ENCODE peak calls at places on chromosomes 4 and X, in six cellular contexts. One of them, this sample, is unnamed.
A peak's percentile ranks its signal among the peaks of the same experiment; 100 is the strongest.

GRCh38 chr4:84792366-84793301 is 173.9 kb downstream of the WDFY3 start:
- DNase-seq in lower lobe of right lung: no peak
- DNase-seq in tibial nerve: no peak
- DNase-seq in fibroblast of the aortic adventitia: peak; percentile 47
- DNase-seq in fibroblast of lung: no peak
- DNase-seq in astrocyte of the spinal cord: no peak
- DNase-seq in this sample: no peak

GRCh38 chr4:16418814-16419213 is 192.5 kb upstream of the TAPT1 start:
- DNase-seq in fibroblast of the aortic adventitia: peak; percentile 87
- DNase-seq in tibial nerve: no peak
- DNase-seq in fibroblast of lung: peak; percentile 93
- DNase-seq in astrocyte of the spinal cord: peak; percentile 73
- DNase-seq in lower lobe of right lung: no peak
- DNase-seq in this sample: no peak

GRCh38 chrX:149495573-149496071 is 9.5 kb downstream of the IDS start:
- DNase-seq in fibroblast of lung: peak; percentile 88
- DNase-seq in tibial nerve: no peak
- DNase-seq in astrocyte of the spinal cord: peak; percentile 81
- DNase-seq in lower lobe of right lung: no peak
- DNase-seq in fibroblast of the aortic adventitia: peak; percentile 58
- DNase-seq in this sample: no peak

GRCh38 chrX:69226459-69227158 is 61.4 kb upstream of the PJA1 start:
- DNase-seq in fibroblast of lung: no peak
- DNase-seq in lower lobe of right lung: no peak
- DNase-seq in fibroblast of the aortic adventitia: no peak
- DNase-seq in astrocyte of the spinal cord: no peak
- DNase-seq in tibial nerve: no peak
- DNase-seq in this sample: no peak

GRCh38 chr4:81722229-81722900 is 250.7 kb upstream of the RASGEF1B start:
- DNase-seq in fibroblast of the aortic adventitia: no peak
- DNase-seq in fibroblast of lung: no peak
- DNase-seq in astrocyte of the spinal cord: no peak
- DNase-seq in lower lobe of right lung: no peak
- DNase-seq in tibial nerve: no peak
- DNase-seq in this sample: no peak

GRCh38 chrX:47143894-47144625 is 442 bp downstream of the NDUFB11 start:
- DNase-seq in fibroblast of lung: no peak
- DNase-seq in astrocyte of the spinal cord: peak; percentile 3
- DNase-seq in lower lobe of right lung: peak; percentile 51
- DNase-seq in fibroblast of the aortic adventitia: peak; percentile 38
- DNase-seq in tibial nerve: no peak
- DNase-seq in this sample: no peak

GRCh38 chrX:34300871-34301270 is 168.8 kb upstream of the FAM47A start:
- DNase-seq in fibroblast of lung: peak; percentile 6
- DNase-seq in tibial nerve: peak; percentile 22
- DNase-seq in lower lobe of right lung: no peak
- DNase-seq in fibroblast of the aortic adventitia: peak; percentile 43
- DNase-seq in astrocyte of the spinal cord: peak; percentile 58
- DNase-seq in this sample: peak; percentile 4

GRCh38 chr4:153346563-153346962 is 2.1 kb downstream of the MND1 start:
- DNase-seq in astrocyte of the spinal cord: no peak
- DNase-seq in fibroblast of lung: no peak
- DNase-seq in tibial nerve: no peak
- DNase-seq in fibroblast of the aortic adventitia: peak; percentile 21
- DNase-seq in lower lobe of right lung: no peak
- DNase-seq in this sample: no peak

GRCh38 chr4:4637710-4638109 is 95.9 kb upstream of the STX18 start:
- DNase-seq in tibial nerve: no peak
- DNase-seq in lower lobe of right lung: no peak
- DNase-seq in astrocyte of the spinal cord: no peak
- DNase-seq in fibroblast of the aortic adventitia: no peak
- DNase-seq in fibroblast of lung: no peak
- DNase-seq in this sample: no peak

GRCh38 chr4:93759506-93759905 is 69.0 kb upstream of the ATOH1 start:
- DNase-seq in fibroblast of lung: no peak
- DNase-seq in astrocyte of the spinal cord: no peak
- DNase-seq in fibroblast of the aortic adventitia: no peak
- DNase-seq in tibial nerve: no peak
- DNase-seq in lower lobe of right lung: no peak
- DNase-seq in this sample: no peak

GRCh38 chrX:37785569-37785968 is 5.7 kb downstream of the CYBB start:
- DNase-seq in astrocyte of the spinal cord: peak; percentile 3
- DNase-seq in fibroblast of the aortic adventitia: no peak
- DNase-seq in fibroblast of lung: peak; percentile 12
- DNase-seq in lower lobe of right lung: peak; percentile 51
- DNase-seq in tibial nerve: no peak
- DNase-seq in this sample: no peak

GRCh38 chr4:182306792-182307507 is 63.7 kb downstream of the TENM3 start:
- DNase-seq in fibroblast of lung: peak; percentile 52
- DNase-seq in fibroblast of the aortic adventitia: no peak
- DNase-seq in lower lobe of right lung: no peak
- DNase-seq in astrocyte of the spinal cord: peak; percentile 36
- DNase-seq in tibial nerve: no peak
- DNase-seq in this sample: no peak

GRCh38 chr4:121951570-121952110 is at the start of gene TRPC3:
- DNase-seq in astrocyte of the spinal cord: peak; percentile 6
- DNase-seq in tibial nerve: no peak
- DNase-seq in fibroblast of the aortic adventitia: no peak
- DNase-seq in fibroblast of lung: peak; percentile 33
- DNase-seq in lower lobe of right lung: peak; percentile 54
- DNase-seq in this sample: no peak

GRCh38 chr4:173001571-173001970 is 167.0 kb upstream of the GALNT7 start:
- DNase-seq in fibroblast of the aortic adventitia: peak; percentile 74
- DNase-seq in lower lobe of right lung: no peak
- DNase-seq in tibial nerve: no peak
- DNase-seq in fibroblast of lung: peak; percentile 89
- DNase-seq in astrocyte of the spinal cord: peak; percentile 79
- DNase-seq in this sample: no peak

GRCh38 chrX:81120936-81121351 is 80.8 kb downstream of the HMGN5 start:
- DNase-seq in tibial nerve: peak; percentile 19
- DNase-seq in astrocyte of the spinal cord: peak; percentile 67
- DNase-seq in lower lobe of right lung: peak; percentile 43
- DNase-seq in fibroblast of the aortic adventitia: peak; percentile 53
- DNase-seq in fibroblast of lung: peak; percentile 49
- DNase-seq in this sample: no peak

GRCh38 chr4:123248260-123248659 is 148.3 kb upstream of the SPRY1 start:
- DNase-seq in lower lobe of right lung: no peak
- DNase-seq in astrocyte of the spinal cord: no peak
- DNase-seq in fibroblast of the aortic adventitia: peak; percentile 44
- DNase-seq in fibroblast of lung: no peak
- DNase-seq in tibial nerve: no peak
- DNase-seq in this sample: no peak

GRCh38 chr4:107115185-107115847 is 79.2 kb upstream of the DKK2 start:
- DNase-seq in fibroblast of lung: peak; percentile 68
- DNase-seq in astrocyte of the spinal cord: peak; percentile 43
- DNase-seq in lower lobe of right lung: no peak
- DNase-seq in fibroblast of the aortic adventitia: peak; percentile 72
- DNase-seq in tibial nerve: peak; percentile 17
- DNase-seq in this sample: no peak

GRCh38 chrX:72477787-72478186 is 94.9 kb downstream of the HDAC8 start:
- DNase-seq in tibial nerve: no peak
- DNase-seq in fibroblast of the aortic adventitia: no peak
- DNase-seq in fibroblast of lung: no peak
- DNase-seq in astrocyte of the spinal cord: no peak
- DNase-seq in lower lobe of right lung: no peak
- DNase-seq in this sample: no peak

GRCh38 chrX:71919436-71919835 is 8.8 kb downstream of the NHSL2 start:
- DNase-seq in tibial nerve: no peak
- DNase-seq in fibroblast of the aortic adventitia: no peak
- DNase-seq in fibroblast of lung: peak; percentile 62
- DNase-seq in lower lobe of right lung: no peak
- DNase-seq in astrocyte of the spinal cord: no peak
- DNase-seq in this sample: no peak

GRCh38 chr4:10083861-10084641 is 32.5 kb downstream of the WDR1 start:
- DNase-seq in lower lobe of right lung: peak; percentile 44
- DNase-seq in astrocyte of the spinal cord: no peak
- DNase-seq in fibroblast of the aortic adventitia: no peak
- DNase-seq in fibroblast of lung: no peak
- DNase-seq in tibial nerve: no peak
- DNase-seq in this sample: no peak

DNA sequence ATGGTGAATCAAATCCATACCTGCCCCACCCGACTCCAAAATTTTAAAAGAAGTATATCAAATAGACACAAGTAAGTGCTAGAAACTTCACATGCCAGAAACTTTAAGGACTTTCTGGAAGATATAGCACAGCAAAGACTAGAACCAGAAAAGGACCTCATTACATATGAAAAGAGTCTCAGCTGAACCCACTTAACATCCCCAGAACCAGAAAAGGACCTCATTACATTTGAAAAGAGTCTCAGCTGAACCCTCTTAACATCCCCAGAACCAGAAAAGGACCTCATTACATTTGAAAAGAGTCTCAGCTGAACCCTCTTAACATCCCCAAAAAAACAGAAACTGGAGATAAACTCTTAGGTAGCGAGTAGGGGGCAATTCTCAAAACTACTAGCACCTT is 32.3 kb downstream of the STPG2 start:
- DNase-seq in fibroblast of the aortic adventitia: no peak
- DNase-seq in astrocyte of the spinal cord: no peak
- DNase-seq in lower lobe of right lung: no peak
- DNase-seq in fibroblast of lung: no peak
- DNase-seq in tibial nerve: no peak
- DNase-seq in this sample: no peak
- TF ChIP-seq CTCF in fibroblast of the aortic adventitia: no peak
- TF ChIP-seq CTCF in astrocyte of the spinal cord: no peak
- TF ChIP-seq CTCF in lower lobe of right lung: no peak
- TF ChIP-seq CTCF in fibroblast of lung: no peak
- TF ChIP-seq CTCF in tibial nerve: no peak
- TF ChIP-seq CTCF in this sample: no peak

DNA sequence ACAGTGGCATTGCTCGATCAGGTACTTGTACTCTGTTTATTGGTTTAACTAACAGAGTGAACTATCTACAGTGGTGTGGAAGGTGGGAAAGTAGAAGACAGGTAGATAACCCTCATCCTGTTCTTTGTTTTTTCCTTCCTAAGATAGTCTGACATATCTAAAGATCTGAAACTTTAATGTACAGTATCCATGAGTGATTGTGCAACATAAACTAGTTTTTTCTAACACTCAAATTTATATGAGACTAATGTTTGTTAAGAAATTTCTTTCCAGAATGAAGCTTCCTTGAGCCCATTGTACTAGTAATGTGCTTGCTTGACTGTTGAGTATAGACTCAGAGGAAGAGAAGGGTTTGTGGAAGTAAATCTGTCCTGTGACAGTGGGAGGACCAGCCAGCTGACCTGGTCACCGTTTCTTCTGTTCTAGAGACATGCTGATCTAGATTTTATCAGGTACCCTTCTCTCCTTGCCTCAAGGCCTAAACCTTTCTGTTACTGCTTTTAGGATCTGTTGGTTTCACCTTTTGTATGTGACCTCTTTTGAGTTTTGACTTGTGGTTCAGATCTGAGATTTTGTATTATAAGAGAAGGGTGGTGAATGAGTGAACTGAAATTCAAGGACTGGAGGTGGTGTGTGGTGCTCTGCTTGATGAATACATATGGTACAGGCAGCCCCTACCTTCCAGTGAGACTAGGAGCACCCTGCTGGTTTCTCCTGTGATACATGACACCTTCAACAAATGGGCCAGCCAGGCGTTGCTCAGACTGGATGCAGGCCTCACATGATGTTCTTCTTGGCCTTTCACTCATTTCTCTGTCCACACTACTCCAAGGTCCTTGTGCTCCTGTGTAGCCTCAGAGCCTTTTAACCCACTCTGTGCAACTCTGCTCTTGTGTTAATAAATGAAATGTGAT is 66.9 kb downstream of the FNIP2 start:
- DNase-seq in fibroblast of the aortic adventitia: no peak
- DNase-seq in lower lobe of right lung: no peak
- DNase-seq in fibroblast of lung: no peak
- DNase-seq in astrocyte of the spinal cord: no peak
- DNase-seq in tibial nerve: no peak
- DNase-seq in this sample: no peak
- H3K4me3 ChIP-seq in fibroblast of the aortic adventitia: no peak overlapping the region
- H3K4me3 ChIP-seq in lower lobe of right lung: no peak overlapping the region
- H3K4me3 ChIP-seq in fibroblast of lung: no peak overlapping the region
- H3K4me3 ChIP-seq in astrocyte of the spinal cord: no peak overlapping the region
- H3K4me3 ChIP-seq in tibial nerve: no peak overlapping the region
- H3K4me3 ChIP-seq in this sample: no peak overlapping the region

GRCh38 chrX:64205441-64205734 is at the start of gene AMER1:
- DNase-seq in fibroblast of the aortic adventitia: no peak
- DNase-seq in fibroblast of lung: no peak
- DNase-seq in lower lobe of right lung: no peak
- DNase-seq in astrocyte of the spinal cord: no peak
- DNase-seq in tibial nerve: peak; percentile 4
- DNase-seq in this sample: no peak

GRCh38 chrX:64206556-64207162 is 1.2 kb upstream of the AMER1 start:
- DNase-seq in tibial nerve: no peak
- DNase-seq in fibroblast of the aortic adventitia: peak; percentile 73
- DNase-seq in fibroblast of lung: no peak
- DNase-seq in lower lobe of right lung: peak; percentile 41
- DNase-seq in astrocyte of the spinal cord: no peak
- DNase-seq in this sample: peak; percentile 33

GRCh38 chrX:64204701-64205440 is 637 bp downstream of the AMER1 start:
- DNase-seq in fibroblast of the aortic adventitia: peak; percentile 24
- DNase-seq in tibial nerve: peak; percentile 4
- DNase-seq in fibroblast of lung: peak; percentile 34
- DNase-seq in lower lobe of right lung: peak; percentile 54
- DNase-seq in astrocyte of the spinal cord: peak; percentile 30
- DNase-seq in this sample: no peak

GRCh38 chrX:64204252-64204651 is 1.3 kb downstream of the AMER1 start:
- DNase-seq in astrocyte of the spinal cord: peak; percentile 1
- DNase-seq in tibial nerve: no peak
- DNase-seq in lower lobe of right lung: peak; percentile 45
- DNase-seq in fibroblast of lung: peak; percentile 8
- DNase-seq in fibroblast of the aortic adventitia: no peak
- DNase-seq in this sample: no peak

GRCh38 chrX:64205735-64206491 is 405 bp upstream of the AMER1 start:
- DNase-seq in lower lobe of right lung: peak; percentile 94
- DNase-seq in fibroblast of the aortic adventitia: peak; percentile 91
- DNase-seq in tibial nerve: peak; percentile 96
- DNase-seq in fibroblast of lung: peak; percentile 91
- DNase-seq in astrocyte of the spinal cord: peak; percentile 92
- DNase-seq in this sample: peak; percentile 72
- TF ChIP-seq CTCF in lower lobe of right lung: peak; percentile 14
- TF ChIP-seq CTCF in fibroblast of the aortic adventitia: no peak
- TF ChIP-seq CTCF in tibial nerve: no peak
- TF ChIP-seq CTCF in fibroblast of lung: no peak
- TF ChIP-seq CTCF in astrocyte of the spinal cord: peak; percentile 12
- TF ChIP-seq CTCF in this sample: no peak

GRCh38 chr4:6991771-6992557 is 51.2 kb upstream of the TADA2B start:
- DNase-seq in fibroblast of lung: peak; percentile 95
- DNase-seq in astrocyte of the spinal cord: peak; percentile 92
- DNase-seq in tibial nerve: peak; percentile 49
- DNase-seq in fibroblast of the aortic adventitia: peak; percentile 93
- DNase-seq in lower lobe of right lung: no peak
- DNase-seq in this sample: peak; percentile 78
- H3K4me3 ChIP-seq in fibroblast of lung: no peak overlapping the region
- H3K4me3 ChIP-seq in astrocyte of the spinal cord: no peak overlapping the region
- H3K4me3 ChIP-seq in tibial nerve: no peak overlapping the region
- H3K4me3 ChIP-seq in fibroblast of the aortic adventitia: peak overlapping the region; percentile 33
- H3K4me3 ChIP-seq in lower lobe of right lung: no peak overlapping the region
- H3K4me3 ChIP-seq in this sample: no peak overlapping the region

GRCh38 chr4:114417214-114417613 is 181.4 kb upstream of the UGT8 start:
- DNase-seq in fibroblast of lung: no peak
- DNase-seq in astrocyte of the spinal cord: no peak
- DNase-seq in fibroblast of the aortic adventitia: no peak
- DNase-seq in lower lobe of right lung: no peak
- DNase-seq in tibial nerve: no peak
- DNase-seq in this sample: no peak
- TF ChIP-seq CTCF in fibroblast of lung: no peak
- TF ChIP-seq CTCF in astrocyte of the spinal cord: peak; percentile 8
- TF ChIP-seq CTCF in fibroblast of the aortic adventitia: no peak
- TF ChIP-seq CTCF in lower lobe of right lung: no peak
- TF ChIP-seq CTCF in tibial nerve: no peak
- TF ChIP-seq CTCF in this sample: no peak

GRCh38 chr4:6727081-6727942 is 11.3 kb downstream of the BLOC1S4 start:
- DNase-seq in fibroblast of lung: peak; percentile 73
- DNase-seq in tibial nerve: no peak
- DNase-seq in fibroblast of the aortic adventitia: peak; percentile 46
- DNase-seq in astrocyte of the spinal cord: peak; percentile 73
- DNase-seq in lower lobe of right lung: no peak
- DNase-seq in this sample: no peak
- H3K4me3 ChIP-seq in fibroblast of lung: no peak overlapping the region
- H3K4me3 ChIP-seq in tibial nerve: no peak overlapping the region
- H3K4me3 ChIP-seq in fibroblast of the aortic adventitia: no peak overlapping the region
- H3K4me3 ChIP-seq in astrocyte of the spinal cord: no peak overlapping the region
- H3K4me3 ChIP-seq in lower lobe of right lung: no peak overlapping the region
- H3K4me3 ChIP-seq in this sample: no peak overlapping the region

This sample was measured in AG04450.